ENCODE peak calls at places on chromosomes 11 and 22, in eight cellular contexts. L is stimulated activated CD4-positive, alpha-beta T cell treated with anti-CD3 and anti-CD28 coated beads, Interleukin-15, amount 100 ng/mL, for 24 hours; C is B cell; P is BE2C; R is iPS-NIHi11; B is CD8-positive, alpha-beta T cell; U is NCI-H446; D is ACHN. T is an unnamed sample.

GRCh38 chr11:859394-860131 is 16.9 kb downstream of the TSPAN4 start:
- DNase-seq in P (peak; percentile 90), U (peak; percentile 86), D (no peak), L (no peak), B (no peak), R (peak; percentile 76), C (no peak), T (peak; percentile 91)

GRCh38 chr22:19149047-19149883 is 827 bp downstream of the GSC2 start:
- DNase-seq in B (peak; percentile 17), L (peak; percentile 63), U (no peak), D (no peak), C (no peak), R (peak; percentile 72), P (no peak), T (no peak)

GRCh38 chr11:37171451-37171850 is 573.4 kb upstream of the RAG2 start:
- DNase-seq in C (no peak), U (no peak), R (no peak), B (no peak), P (no peak), D (no peak), L (no peak), T (no peak)

GRCh38 chr11:73308963-73309960 is 1.2 kb downstream of the ARHGEF17 start:
- DNase-seq in B (no peak), D (peak; percentile 94), U (no peak), C (no peak), R (peak; percentile 90), L (peak; percentile 19), P (peak; percentile 52), T (peak; percentile 97)

GRCh38 chr11:122317337-122317736 is 201.3 kb upstream of the BLID start:
- DNase-seq in C (no peak), D (no peak), P (no peak), U (no peak), B (no peak), L (no peak), R (no peak), T (peak; percentile 68)

GRCh38 chr11:12137938-12138731 is 27.7 kb downstream of the MICAL2 start:
- DNase-seq in U (no peak), P (no peak), L (no peak), B (no peak), R (no peak), C (no peak), D (peak; percentile 78), T (no peak)

GRCh38 chr11:64744544-64745218 is 739 bp upstream of the RASGRP2 start:
- DNase-seq in R (peak; percentile 62), D (no peak), B (peak; percentile 48), U (no peak), L (peak; percentile 30), P (no peak), C (peak; percentile 59), T (peak; percentile 26)

GRCh38 chr11:2522636-2523255 is 77.9 kb downstream of the KCNQ1 start:
- DNase-seq in U (no peak), L (no peak), P (peak; percentile 1), C (peak; percentile 30), R (peak; percentile 36), D (no peak), B (peak; percentile 1), T (no peak)

GRCh38 chr22:46273432-46274148 is 5.8 kb downstream of the TTC38 start:
- DNase-seq in D (no peak), P (no peak), U (no peak), B (no peak), L (no peak), R (no peak), C (no peak), T (no peak)

GRCh38 chr22:35160268-35160667 is 94.3 kb downstream of the ISX start:
- DNase-seq in L (no peak), D (no peak), R (no peak), P (no peak), B (no peak), U (no peak), C (no peak), T (no peak)

GRCh38 chr22:38107692-38108515 is 2.6 kb downstream of the BAIAP2L2 start:
- DNase-seq in U (peak; percentile 84), D (no peak), P (peak; percentile 18), L (no peak), B (no peak), C (no peak), R (no peak), T (peak; percentile 45)

GRCh38 chr11:128789497-128790080 is 77.5 kb downstream of the KCNJ1 start:
- DNase-seq in B (no peak), L (no peak), P (no peak), U (no peak), R (no peak), C (no peak), D (no peak), T (no peak)

GRCh38 chr11:17714356-17714854 is 5.0 kb upstream of the MYOD1 start:
- DNase-seq in U (no peak), D (no peak), P (no peak), L (no peak), R (no peak), C (no peak), B (no peak), T (no peak)

GRCh38 chr11:122309262-122309925 is 193.4 kb upstream of the BLID start:
- DNase-seq in C (no peak), D (no peak), P (no peak), R (no peak), B (no peak), L (no peak), U (no peak), T (no peak)

GRCh38 chr11:3177931-3178330 is 12.8 kb upstream of the OSBPL5 start:
- DNase-seq in B (no peak), L (no peak), U (no peak), D (no peak), P (no peak), C (no peak), R (no peak), T (peak; percentile 20)

GRCh38 chr11:126900349-126900748 is 100.2 kb downstream of the KIRREL3 start:
- DNase-seq in D (no peak), C (no peak), L (no peak), B (no peak), P (no peak), U (no peak), R (no peak), T (no peak)

GRCh38 chr11:6505577-6506240 is 8.6 kb downstream of the DNHD1 start:
- DNase-seq in L (peak; percentile 10), U (peak; percentile 58), C (no peak), D (peak; percentile 32), B (peak; percentile 9), P (no peak), R (peak; percentile 64), T (peak; percentile 76)

GRCh38 chr22:44458044-44459020 is 39.7 kb downstream of the RTL6 start:
- DNase-seq in R (no peak), C (no peak), P (no peak), D (no peak), U (peak; percentile 8), L (no peak), B (no peak), T (no peak)

GRCh38 chr22:39216143-39216490 is 28.7 kb downstream of the PDGFB start:
- DNase-seq in P (no peak), R (no peak), C (no peak), L (no peak), B (no peak), U (no peak), D (no peak), T (no peak)

GRCh38 chr11:76267563-76267962 is 61.3 kb upstream of the WNT11 start:
- DNase-seq in D (no peak), U (no peak), P (no peak), R (no peak), B (no peak), C (no peak), L (no peak), T (peak; percentile 48)

GRCh38 chr11:765025-765801 is 12.1 kb downstream of the GATD1 start:
- DNase-seq in U (peak; percentile 38), D (peak; percentile 57), C (peak; percentile 73), R (peak; percentile 78), B (peak; percentile 70), L (peak; percentile 70), P (peak; percentile 66), T (peak; percentile 68)

GRCh38 chr11:119721129-119722120 is 7.6 kb downstream of the NECTIN1 start:
- DNase-seq in C (no peak), L (no peak), B (no peak), P (peak; percentile 77), R (peak; percentile 75), U (no peak), D (peak; percentile 35), T (peak; percentile 67)

GRCh38 chr11:64568041-64568571 is 22.9 kb upstream of the SLC22A12 start:
- DNase-seq in D (no peak), P (no peak), B (no peak), L (no peak), U (no peak), C (no peak), R (no peak), T (no peak)

GRCh38 chr11:86746509-86746908 is 53.8 kb upstream of the PRSS23 start:
- DNase-seq in P (peak; percentile 84), R (no peak), D (no peak), C (no peak), U (peak; percentile 15), L (no peak), B (no peak), T (no peak)

GRCh38 chr22:20884454-20884853 is 25.6 kb downstream of the SNAP29 start:
- DNase-seq in D (no peak), P (no peak), B (no peak), R (no peak), U (no peak), L (no peak), C (no peak), T (no peak)

GRCh38 chr11:70048279-70049024 is 29.7 kb upstream of the ANO1 start:
- DNase-seq in D (no peak), U (no peak), P (no peak), B (no peak), R (peak; percentile 82), C (no peak), L (no peak), T (no peak)

GRCh38 chr11:75931124-75931523 is 116.1 kb downstream of the UVRAG start:
- DNase-seq in D (no peak), C (no peak), R (no peak), P (no peak), U (no peak), L (no peak), B (no peak), T (peak; percentile 25)

GRCh38 chr22:40118979-40119378 is 58.7 kb upstream of the TNRC6B start:
- DNase-seq in D (no peak), L (no peak), R (no peak), C (no peak), U (no peak), P (no peak), B (no peak), T (no peak)

GRCh38 chr22:46661221-46661851 is 41.1 kb downstream of the GRAMD4 start:
- DNase-seq in C (no peak), D (peak; percentile 43), U (peak; percentile 51), P (no peak), L (peak; percentile 69), R (no peak), B (peak; percentile 36), T (no peak)

GRCh38 chr22:20015971-20016733 is 471 bp downstream of the ARVCF start:
- DNase-seq in P (peak; percentile 69), C (no peak), B (peak; percentile 30), D (no peak), L (peak; percentile 57), U (peak; percentile 60), R (peak; percentile 70), T (peak; percentile 35)

GRCh38 chr11:69843529-69843921 is 24.3 kb upstream of the FGF3 start:
- DNase-seq in P (no peak), U (no peak), B (no peak), D (no peak), C (no peak), L (no peak), R (no peak), T (no peak)

GRCh38 chr11:9906043-9906791 is 242.3 kb downstream of the SWAP70 start:
- DNase-seq in C (no peak), U (no peak), L (no peak), P (no peak), R (peak; percentile 24), B (no peak), D (peak; percentile 82), T (peak; percentile 77)

GRCh38 chr11:115676206-115676605 is 172.0 kb upstream of the CADM1 start:
- DNase-seq in B (no peak), C (no peak), P (no peak), U (no peak), L (no peak), D (no peak), R (peak; percentile 49), T (no peak)